ENCODE peak calls at places on chromosomes 1 and 21, in ten cellular contexts. O is anterior cingulate cortex; R is epithelial cell of esophagus; I is activated gamma-delta T cell treated with Interleukin-2 at 50 U/mL for 16 hours; H is omental fat pad; F is neural progenitor cell; J is naive thymus-derived CD8-positive, alpha-beta T cell; U is GDM1; S is kidney tubule cell; T is effector CD4-positive, alpha-beta T cell. E is an unnamed sample.

GRCh38 chr1:95039360-95040031 is 33.3 kb downstream of the ALG14 start:
- DNase-seq in O (no peak), R (peak), I (no peak), H (no peak), F (no peak), J (no peak), U (no peak), S (peak), T (no peak), E (no peak)

GRCh38 chr21:28633803-28634572 is 358.7 kb downstream of the LTN1 start:
- DNase-seq in O (no peak), R (peak), I (no peak), H (no peak), F (no peak), J (no peak), U (peak), S (peak), T (no peak), E (peak)

GRCh38 chr1:10267319-10267718 is 56.9 kb downstream of the KIF1B start:
- DNase-seq in O (no peak), R (no peak), I (no peak), H (no peak), F (no peak), J (no peak), U (no peak), S (no peak), T (no peak), E (peak)

GRCh38 chr1:203278087-203278884 is 27.0 kb upstream of the BTG2 start:
- DNase-seq in O (peak), R (peak), I (no peak), H (no peak), F (peak), J (no peak), U (no peak), S (peak), T (peak), E (peak)

GRCh38 chr1:78918157-78918556 is 88.4 kb downstream of the ADGRL4 start:
- DNase-seq in O (no peak), R (no peak), I (no peak), H (no peak), F (no peak), J (no peak), U (no peak), S (no peak), T (no peak), E (no peak)

GRCh38 chr1:215672482-215672881 is 105.4 kb downstream of the KCTD3 start:
- DNase-seq in O (no peak), R (no peak), I (no peak), H (no peak), F (no peak), J (no peak), U (no peak), S (no peak), T (no peak), E (no peak)

GRCh38 chr1:40187399-40187798 is 26.2 kb downstream of the RLF start:
- DNase-seq in O (no peak), R (no peak), I (no peak), H (no peak), F (no peak), J (no peak), U (no peak), S (no peak), T (no peak), E (no peak)

GRCh38 chr1:9143250-9143649 is 14.3 kb upstream of the GPR157 start:
- DNase-seq in O (no peak), R (peak), I (no peak), H (no peak), F (no peak), J (peak), U (no peak), S (no peak), T (no peak), E (peak)

GRCh38 chr1:88228153-88228552 is 455.9 kb upstream of the PKN2 start:
- DNase-seq in O (no peak), R (no peak), I (no peak), H (no peak), F (no peak), J (no peak), U (no peak), S (no peak), T (no peak), E (no peak)

GRCh38 chr1:160328171-160328570 is 14.9 kb downstream of the COPA start:
- DNase-seq in O (no peak), R (no peak), I (no peak), H (no peak), F (no peak), J (no peak), U (no peak), S (no peak), T (no peak), E (no peak)

GRCh38 chr1:213914351-213914750 is 73.4 kb upstream of the PROX1 start:
- DNase-seq in O (no peak), R (no peak), I (no peak), H (no peak), F (no peak), J (no peak), U (no peak), S (no peak), T (no peak), E (no peak)